ENCODE peak calls at places on chromosomes 6 and 20, in seven cellular contexts. T is uterus, J is stomach, C is breast epithelium, O is transverse colon, G is ovary, L is IMR-90. Y is an unnamed sample.

GRCh38 chr6:36682328-36683144 is 4.0 kb downstream of the CDKN1A start:
- DNase-seq in G (no peak), L (no peak), J (peak), T (peak), C (peak), O (peak), Y (peak)

GRCh38 chr20:40803381-40803780 is 114.3 kb upstream of the MAFB start:
- DNase-seq in T (no peak), O (no peak), J (peak), G (no peak), L (no peak), C (no peak), Y (no peak)

GRCh38 chr20:63753381-63753780 is 13.8 kb downstream of the SLC2A4RG start:
- DNase-seq in O (no peak), G (no peak), C (no peak), J (no peak), T (no peak), L (no peak), Y (no peak)

GRCh38 chr6:96227135-96227534 is 211.4 kb downstream of the FUT9 start:
- DNase-seq in C (no peak), L (no peak), J (no peak), O (no peak), G (no peak), T (no peak), Y (no peak)

GRCh38 chr6:1770435-1770843 is 160.7 kb downstream of the FOXC1 start:
- DNase-seq in G (no peak), O (no peak), J (no peak), T (no peak), L (peak), C (no peak), Y (no peak)

GRCh38 chr6:35214869-35215664 is 1.3 kb downstream of the SCUBE3 start:
- DNase-seq in O (no peak), G (no peak), C (no peak), J (no peak), L (peak), T (no peak), Y (no peak)

GRCh38 chr6:26362836-26363220 is 2.2 kb upstream of the BTN3A2 start:
- DNase-seq in L (no peak), G (no peak), O (no peak), J (no peak), T (no peak), C (no peak), Y (no peak)

GRCh38 chr6:128570439-128571063 is 50.2 kb upstream of the PTPRK start:
- DNase-seq in T (no peak), L (no peak), C (no peak), G (no peak), O (no peak), J (no peak), Y (peak)

GRCh38 chr6:169495601-169496000 is 206.2 kb downstream of the WDR27 start:
- DNase-seq in O (no peak), J (no peak), G (no peak), C (no peak), L (peak), T (no peak), Y (no peak)

GRCh38 chr6:6696867-6697531 is 108.5 kb downstream of the LY86 start:
- DNase-seq in T (no peak), L (peak), O (peak), G (peak), C (no peak), J (peak), Y (no peak)

GRCh38 chr20:20712004-20712473 is 405 bp downstream of the RALGAPA2 start:
- DNase-seq in L (no peak), G (no peak), J (peak), O (peak), T (no peak), C (no peak), Y (peak)

GRCh38 chr6:3500262-3501001 is 43.6 kb upstream of the SLC22A23 start:
- DNase-seq in O (no peak), C (no peak), G (no peak), J (no peak), T (no peak), L (peak), Y (peak)

DNA sequence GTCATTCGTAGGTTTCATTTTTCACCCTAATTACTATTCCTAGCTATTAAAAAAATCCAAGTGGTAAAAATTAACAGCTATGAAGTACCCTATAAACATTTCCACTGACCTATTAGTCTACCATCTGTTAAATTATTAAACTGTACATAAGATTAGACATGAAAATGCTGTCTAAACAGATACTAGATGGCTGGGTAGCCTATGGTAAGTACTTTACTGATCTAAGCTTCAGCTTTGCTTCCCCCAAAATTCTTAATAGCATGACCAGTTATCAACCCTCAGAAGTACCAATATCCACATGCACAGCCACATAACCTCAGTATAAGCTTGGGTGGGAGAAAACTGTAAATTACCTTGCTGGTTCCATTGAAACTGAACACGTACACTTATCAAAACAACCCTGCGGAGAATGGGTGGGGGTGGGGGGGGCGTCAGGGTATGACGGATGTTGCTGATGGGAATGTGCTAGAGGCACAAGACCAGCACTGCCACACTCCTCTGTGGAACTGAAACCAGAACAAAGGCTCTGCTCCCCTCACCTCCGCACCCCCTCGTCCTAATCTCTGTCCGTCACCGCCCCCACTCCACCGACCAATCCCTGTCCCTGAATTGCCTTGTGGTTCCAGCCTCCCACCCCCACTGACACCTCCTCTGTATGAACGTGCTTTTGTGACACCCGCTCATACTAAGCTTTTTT is 45.3 kb downstream of the B4GALT5 start:
- DNase-seq in G (no peak), C (no peak), O (peak), L (no peak), T (no peak), J (peak), Y (no peak)
- TF ChIP-seq POLR2A in G (no peak), C (no peak), O (no peak), L (no peak), T (no peak), J (no peak), Y (no peak)

GRCh38 chr6:33215761-33216649 is 7.7 kb downstream of the RING1 start:
- DNase-seq in G (no peak), T (no peak), O (no peak), J (no peak), L (no peak), C (no peak), Y (no peak)
- TF ChIP-seq POLR2A in G (no peak), T (no peak), O (no peak), J (no peak), L (no peak), C (no peak), Y (no peak)

DNA sequence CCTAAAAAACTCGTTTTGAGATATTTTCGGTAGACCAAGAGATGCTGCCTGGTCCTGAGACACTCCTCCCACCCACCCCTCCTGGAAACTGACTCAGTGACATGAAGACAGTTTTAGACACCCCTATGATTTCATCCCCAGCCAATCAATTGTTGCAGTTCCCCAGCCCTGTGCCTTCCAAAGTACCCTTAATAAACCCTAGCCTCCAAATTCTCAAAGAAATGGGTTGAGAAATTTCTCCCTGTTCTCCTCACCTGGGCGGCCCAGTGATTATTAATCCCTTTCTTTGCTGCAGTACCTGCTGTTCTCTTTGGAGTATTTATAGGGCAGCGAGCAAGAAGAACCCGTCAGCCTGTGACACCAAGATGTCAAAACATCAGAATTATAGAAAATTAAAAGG is 33.3 kb upstream of the MCUR1 start:
- DNase-seq in T (no peak), O (no peak), J (no peak), C (no peak), G (no peak), L (no peak), Y (no peak)
- TF ChIP-seq POLR2A in T (no peak), O (no peak), J (no peak), C (no peak), G (no peak), L (no peak), Y (no peak)

GRCh38 chr20:50403565-50404418 is 106.4 kb upstream of the PTPN1 start:
- DNase-seq in G (no peak), O (no peak), T (no peak), C (no peak), L (no peak), J (peak), Y (no peak)
- TF ChIP-seq POLR2A in G (no peak), O (no peak), T (no peak), C (no peak), L (no peak), J (no peak), Y (no peak)

Y was measured in prostate gland.